ENCODE peak calls at places on chromosomes 3 and 15, in four cellular contexts. H is cardiac fibroblast, I is AG10803, S is GM12865. M is an unnamed sample.

GRCh38 chr15:36278219-36278618 is 301.2 kb upstream of the CDIN1 start:
- DNase-seq in H (peak; percentile 18), I (no peak), S (peak; percentile 1), M (peak; percentile 41)

GRCh38 chr3:151903501-151903991 is 30.1 kb downstream of the SUCNR1 start:
- DNase-seq in H (peak; percentile 82), I (peak; percentile 31), S (no peak), M (peak; percentile 62)

GRCh38 chr15:38084289-38084688 is 149.8 kb downstream of the TMCO5A start:
- DNase-seq in H (no peak), I (no peak), S (peak; percentile 75), M (peak; percentile 35)

GRCh38 chr3:124809039-124809438 is 78.1 kb downstream of the ITGB5 start:
- DNase-seq in H (no peak), I (no peak), S (no peak), M (no peak)

GRCh38 chr3:154779571-154779970 is 300.5 kb upstream of the MME start:
- DNase-seq in H (peak; percentile 70), I (peak; percentile 76), S (no peak), M (no peak)

GRCh38 chr3:27568393-27568792 is 84.2 kb upstream of the SLC4A7 start:
- DNase-seq in H (peak; percentile 85), I (peak; percentile 85), S (no peak), M (peak; percentile 85)

GRCh38 chr3:113639683-113640082 is 56.8 kb downstream of the USF3 start:
- DNase-seq in H (no peak), I (no peak), S (no peak), M (no peak)

GRCh38 chr15:52011711-52012144 is 7.3 kb upstream of the MAPK6 start:
- DNase-seq in H (peak; percentile 40), I (no peak), S (peak; percentile 25), M (no peak)

GRCh38 chr3:23809840-23810341 is 4.1 kb downstream of the UBE2E1 start:
- DNase-seq in H (no peak), I (no peak), S (peak; percentile 54), M (no peak)

GRCh38 chr3:190697901-190698300 is 164.6 kb downstream of the GMNC start:
- DNase-seq in H (peak; percentile 76), I (peak; percentile 80), S (no peak), M (peak; percentile 31)

GRCh38 chr3:144344925-144345548 is 373.4 kb downstream of the DIPK2A start:
- DNase-seq in H (no peak), I (no peak), S (no peak), M (no peak)

GRCh38 chr3:127287840-127288239 is at the start of gene PRR20G:
- DNase-seq in H (no peak), I (no peak), S (no peak), M (no peak)

GRCh38 chr15:95826831-95827230 is 503.7 kb upstream of the NR2F2 start:
- DNase-seq in H (no peak), I (no peak), S (peak; percentile 44), M (peak; percentile 6)

GRCh38 chr3:102129774-102130608 is 280.7 kb downstream of the NFKBIZ start:
- DNase-seq in H (peak; percentile 85), I (peak; percentile 48), S (no peak), M (peak; percentile 68)

DNA sequence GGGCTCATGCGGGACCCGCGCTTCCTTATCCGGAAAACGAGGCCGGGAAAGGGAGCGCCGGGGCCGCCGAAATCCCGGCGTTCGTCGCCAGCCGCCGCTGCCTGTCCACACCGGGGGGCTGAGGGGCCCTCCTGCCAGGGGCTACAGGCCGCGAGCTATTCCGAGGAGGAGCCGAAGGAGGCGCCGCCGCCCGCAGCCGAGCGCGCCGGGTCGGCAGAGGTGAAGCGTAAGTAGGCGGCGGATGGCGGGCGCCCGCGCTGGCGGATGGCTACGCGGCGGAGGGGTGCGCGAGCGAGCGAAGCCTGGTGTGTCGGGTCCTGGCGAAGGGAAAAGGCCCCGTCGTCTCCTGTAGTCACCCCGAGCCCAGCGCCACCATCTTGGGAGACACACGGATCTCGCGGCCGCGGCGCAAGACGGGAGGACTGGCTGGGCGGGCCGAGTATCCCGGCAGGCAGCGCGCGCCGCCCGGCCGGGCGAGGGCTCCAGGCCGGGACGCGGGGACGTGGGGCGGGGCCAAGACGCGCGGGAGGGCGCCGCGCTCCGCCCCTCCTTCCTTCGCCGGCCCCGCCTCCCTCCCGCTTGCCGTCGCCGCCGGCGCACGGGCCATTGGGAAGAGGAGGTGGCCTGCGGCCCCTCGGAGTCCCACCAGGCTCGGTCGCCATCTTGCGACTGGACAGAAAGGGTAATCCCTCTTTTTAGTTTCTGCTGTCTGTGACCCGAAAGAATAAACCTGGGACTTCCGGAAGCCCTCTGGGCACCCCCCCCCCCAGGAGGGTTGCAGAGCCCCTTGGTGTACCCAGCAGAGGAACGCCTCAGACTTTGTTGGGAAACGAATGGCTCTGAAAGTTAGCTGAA is at the start of gene UBE3A:
- DNase-seq in H (peak; percentile 97), I (peak; percentile 91), S (peak; percentile 97), M (peak; percentile 83)
- TF ChIP-seq CTCF in H (no peak), I (peak; percentile 22), S (no peak), M (peak; percentile 53)

GRCh38 chr3:177465243-177465642 is 268.0 kb upstream of the TBL1XR1 start:
- DNase-seq in H (no peak), I (peak; percentile 44), S (no peak), M (no peak)

GRCh38 chr3:177467268-177467985 is 270.1 kb upstream of the TBL1XR1 start:
- DNase-seq in H (no peak), I (no peak), S (no peak), M (no peak)

GRCh38 chr3:177466076-177466475 is 268.8 kb upstream of the TBL1XR1 start:
- DNase-seq in H (no peak), I (peak; percentile 65), S (peak; percentile 11), M (no peak)

GRCh38 chr3:177464392-177465225 is 267.3 kb upstream of the TBL1XR1 start:
- DNase-seq in H (peak; percentile 47), I (peak; percentile 69), S (no peak), M (no peak)

GRCh38 chr3:177463863-177464262 is 266.6 kb upstream of the TBL1XR1 start:
- DNase-seq in H (peak; percentile 66), I (peak; percentile 66), S (peak; percentile 53), M (peak; percentile 59)
- TF ChIP-seq CTCF in H (no peak), I (no peak), S (no peak), M (no peak)

DNA sequence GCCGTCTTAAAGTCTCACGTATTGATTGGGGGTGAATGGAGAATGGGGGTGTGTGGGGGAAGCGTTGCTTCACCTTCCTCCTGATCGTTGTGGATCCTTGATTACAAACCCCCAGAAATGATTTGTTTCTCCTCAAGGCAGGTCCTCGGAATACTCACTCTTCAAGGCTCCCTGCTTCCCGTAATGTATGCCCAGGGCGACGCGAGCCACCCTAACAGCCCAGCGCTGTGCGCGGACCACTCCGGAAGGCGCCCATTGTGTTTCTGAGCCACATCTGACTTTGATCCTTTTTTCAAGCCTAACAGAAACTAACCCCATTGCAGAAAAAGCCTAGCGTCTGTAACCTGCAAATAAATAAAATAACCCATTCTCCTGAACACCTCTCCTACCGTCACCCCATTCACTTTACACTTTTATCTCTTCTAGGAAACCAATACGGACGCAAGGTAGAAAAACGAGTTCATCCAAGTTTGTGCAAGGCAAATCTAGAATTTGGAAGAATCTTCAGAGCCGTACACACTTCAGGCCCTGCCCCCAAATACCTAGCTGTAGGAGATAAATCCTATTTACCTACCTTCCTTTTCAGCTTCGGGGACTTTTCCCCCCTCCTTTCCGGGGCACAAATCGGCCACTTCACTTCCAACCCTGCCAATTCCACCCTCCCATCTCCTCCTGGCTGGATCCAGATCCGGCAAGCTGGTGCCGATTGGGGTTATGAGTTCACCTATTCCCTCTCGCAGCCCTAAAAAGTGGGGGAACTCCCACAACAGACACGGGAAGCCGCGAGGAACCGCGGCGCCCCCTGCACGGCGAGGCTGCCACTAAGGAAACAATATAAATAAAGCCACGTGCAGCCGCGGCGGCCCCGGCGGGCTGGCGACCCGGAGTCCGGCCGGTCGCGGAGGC is 1.1 kb downstream of the PRTG start:
- DNase-seq in H (peak; percentile 7), I (no peak), S (peak; percentile 15), M (no peak)
- TF ChIP-seq CTCF in H (peak; percentile 10), I (no peak), S (no peak), M (peak; percentile 3)

DNA sequence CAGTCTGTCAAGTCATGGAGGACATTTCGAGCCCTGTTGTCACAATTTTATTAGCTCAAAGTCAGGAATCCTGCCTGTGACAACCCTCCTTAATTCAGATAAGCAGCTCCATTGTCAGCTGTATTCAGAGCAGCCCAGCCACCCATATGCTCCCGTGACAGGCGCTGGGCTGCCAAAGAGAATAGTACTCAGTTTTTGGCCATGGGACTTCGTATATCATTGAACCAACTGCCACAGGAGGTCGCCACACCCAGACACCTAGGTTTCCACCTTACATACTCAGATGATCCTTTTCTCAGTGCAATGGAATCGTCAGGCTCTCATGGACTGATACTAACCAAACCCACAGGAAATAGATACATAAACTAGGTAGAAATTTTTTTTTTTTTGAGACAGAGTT is 100.2 kb downstream of the C3orf70 start:
- DNase-seq in H (no peak), I (no peak), S (no peak), M (no peak)
- TF ChIP-seq CTCF in H (no peak), I (no peak), S (no peak), M (no peak)

GRCh38 chr3:159266779-159267178 is 464.9 kb downstream of the MFSD1 start:
- DNase-seq in H (peak; percentile 18), I (peak; percentile 3), S (peak; percentile 48), M (peak; percentile 37)
- TF ChIP-seq CTCF in H (peak; percentile 44), I (peak; percentile 21), S (peak; percentile 34), M (peak; percentile 79)

GRCh38 chr3:166190360-166190759 is 353.1 kb upstream of the BCHE start:
- DNase-seq in H (no peak), I (no peak), S (no peak), M (no peak)
- TF ChIP-seq CTCF in H (no peak), I (no peak), S (no peak), M (no peak)